ENCODE peak calls at places on chromosomes 12 and 14, in nine cellular contexts. H, Z, A, F, T, U, W, V and M are unnamed samples.

GRCh38 chr12:981176-981828 is 9.7 kb upstream of the ERC1 start:
- DNase-seq in H (no peak), Z (no peak), A (no peak), F (no peak), T (no peak), U (no peak), W (no peak), V (no peak), M (no peak)

GRCh38 chr12:24861751-24862575 is 86.9 kb downstream of the BCAT1 start:
- DNase-seq in H (no peak), Z (no peak), A (no peak), F (no peak), T (peak; percentile 25), U (no peak), W (no peak), V (no peak), M (no peak)

GRCh38 chr12:131683266-131684014 is 27.4 kb upstream of the SFSWAP start:
- DNase-seq in H (no peak), Z (no peak), A (no peak), F (peak; percentile 73), T (no peak), U (no peak), W (no peak), V (no peak), M (no peak)

GRCh38 chr14:23636317-23637211 is at the start of gene DHRS2:
- DNase-seq in H (no peak), Z (no peak), A (no peak), F (no peak), T (no peak), U (no peak), W (no peak), V (no peak), M (no peak)

GRCh38 chr14:47208434-47208833 is 467.0 kb downstream of the MDGA2 start:
- DNase-seq in H (no peak), Z (no peak), A (no peak), F (no peak), T (no peak), U (peak; percentile 41), W (no peak), V (no peak), M (no peak)

GRCh38 chr12:94849411-94849976 is 154.0 kb downstream of the NDUFA12 start:
- DNase-seq in H (no peak), Z (no peak), A (no peak), F (no peak), T (no peak), U (peak; percentile 18), W (no peak), V (no peak), M (no peak)

GRCh38 chr12:132513458-132514135 is 23.6 kb downstream of the FBRSL1 start:
- DNase-seq in H (no peak), Z (no peak), A (no peak), F (no peak), T (no peak), U (no peak), W (no peak), V (no peak), M (peak; percentile 33)

GRCh38 chr12:34352098-34352497 is 329.8 kb downstream of the ALG10 start:
- DNase-seq in H (no peak), Z (no peak), A (no peak), F (no peak), T (no peak), U (no peak), W (no peak), V (no peak), M (no peak)

GRCh38 chr12:103915306-103915705 is 14.9 kb upstream of the HSP90B1 start:
- DNase-seq in H (no peak), Z (no peak), A (no peak), F (no peak), T (peak; percentile 88), U (no peak), W (no peak), V (no peak), M (no peak)

GRCh38 chr14:104563191-104563741 is 16.3 kb upstream of the C14orf180 start:
- DNase-seq in H (no peak), Z (no peak), A (no peak), F (no peak), T (no peak), U (no peak), W (no peak), V (no peak), M (no peak)

GRCh38 chr12:109542014-109542413 is 31.3 kb downstream of the MMAB start:
- DNase-seq in H (no peak), Z (no peak), A (no peak), F (no peak), T (peak; percentile 66), U (no peak), W (no peak), V (no peak), M (no peak)

GRCh38 chr14:97104029-97104428 is 306.8 kb downstream of the VRK1 start:
- DNase-seq in H (no peak), Z (no peak), A (no peak), F (no peak), T (no peak), U (no peak), W (no peak), V (no peak), M (no peak)

GRCh38 chr12:19456176-19456575 is 16.9 kb downstream of the AEBP2 start:
- DNase-seq in H (peak; percentile 53), Z (no peak), A (no peak), F (no peak), T (no peak), U (no peak), W (no peak), V (no peak), M (no peak)

GRCh38 chr14:74217672-74218448 is 21.4 kb upstream of the VSX2 start:
- DNase-seq in H (peak; percentile 41), Z (peak; percentile 14), A (peak; percentile 80), F (peak; percentile 74), T (peak; percentile 46), U (peak; percentile 91), W (peak; percentile 28), V (no peak), M (peak; percentile 53)

GRCh38 chr12:64656429-64656828 is 46.1 kb downstream of the RASSF3 start:
- DNase-seq in H (no peak), Z (no peak), A (no peak), F (no peak), T (no peak), U (no peak), W (no peak), V (no peak), M (peak; percentile 29)

GRCh38 chr12:42706331-42706730 is 116.8 kb upstream of the PRICKLE1 start:
- DNase-seq in H (no peak), Z (no peak), A (no peak), F (no peak), T (no peak), U (no peak), W (no peak), V (no peak), M (no peak)

GRCh38 chr12:92673756-92674155 is 29.0 kb upstream of the PLEKHG7 start:
- DNase-seq in H (no peak), Z (no peak), A (no peak), F (no peak), T (no peak), U (no peak), W (no peak), V (peak; percentile 31), M (no peak)

GRCh38 chr12:6884539-6884938 is 11.4 kb upstream of the SPSB2 start:
- DNase-seq in H (no peak), Z (no peak), A (no peak), F (no peak), T (no peak), U (no peak), W (no peak), V (no peak), M (no peak)

GRCh38 chr12:129961111-129961510 is 57.3 kb upstream of the TMEM132D start:
- DNase-seq in H (no peak), Z (no peak), A (no peak), F (no peak), T (no peak), U (no peak), W (peak; percentile 36), V (no peak), M (no peak)
- H3K36me3 ChIP-seq in H (no peaks in the 10 kb centered on the region), Z (no peaks in the 10 kb centered on the region), A (no peaks in the 10 kb centered on the region), F (no peaks in the 10 kb centered on the region), T (no peaks in the 10 kb centered on the region), U (no peaks in the 10 kb centered on the region), W (no peaks in the 10 kb centered on the region), V (no peaks in the 10 kb centered on the region), M (no peaks in the 10 kb centered on the region)

GRCh38 chr12:45986646-45987338 is 3.6 kb downstream of the SCAF11 start:
- DNase-seq in H (no peak), Z (no peak), A (peak; percentile 9), F (no peak), T (no peak), U (no peak), W (no peak), V (no peak), M (no peak)
- H3K4me1 ChIP-seq in H (peaks cover 73% of the 10 kb centered on the region), Z (peaks cover 7% of the 10 kb centered on the region), A (peaks cover 32% of the 10 kb centered on the region), F (peaks cover 48% of the 10 kb centered on the region), T (peaks cover 3% of the 10 kb centered on the region), U (peaks cover 16% of the 10 kb centered on the region), W (peaks cover 19% of the 10 kb centered on the region), V (peaks cover 22% of the 10 kb centered on the region), M (peaks cover 46% of the 10 kb centered on the region)

DNA sequence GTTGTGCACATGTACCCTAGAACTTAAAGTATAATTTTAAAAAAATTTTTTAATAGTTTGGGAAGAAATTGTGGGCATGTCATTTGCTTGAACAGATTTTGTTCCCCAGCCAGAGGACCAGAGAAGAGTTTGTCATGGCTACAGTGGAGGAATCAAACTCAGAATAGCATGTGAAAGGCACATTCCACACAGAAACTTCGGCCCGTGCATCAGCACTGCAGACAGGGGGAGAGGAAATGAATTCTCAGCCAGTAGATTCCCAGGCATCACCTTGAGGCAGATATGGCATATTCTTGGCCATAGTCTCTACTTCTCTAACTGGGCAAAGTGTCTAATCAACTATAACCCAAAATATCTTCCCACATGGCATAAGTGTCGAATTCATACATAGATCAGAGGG is 153.3 kb downstream of the PRKCH start:
- DNase-seq in H (no peak), Z (no peak), A (no peak), F (no peak), T (no peak), U (no peak), W (no peak), V (no peak), M (no peak)
- H3K27ac ChIP-seq in H (no peak overlapping the region), Z (no peak overlapping the region), A (no peak overlapping the region), F (no peak overlapping the region), T (peak overlapping the region; percentile 44), U (no peak overlapping the region), W (no peak overlapping the region), V (no peak overlapping the region), M (no peak overlapping the region)

GRCh38 chr14:102711207-102711606 is 66.0 kb upstream of the TRAF3 start:
- DNase-seq in H (no peak), Z (no peak), A (no peak), F (no peak), T (no peak), U (no peak), W (no peak), V (no peak), M (no peak)
- H3K36me3 ChIP-seq in H (peaks cover 74% of the 10 kb centered on the region), Z (no peaks in the 10 kb centered on the region), A (peaks cover 25% of the 10 kb centered on the region), F (peaks cover 53% of the 10 kb centered on the region), T (peaks cover 11% of the 10 kb centered on the region), U (peaks cover 13% of the 10 kb centered on the region), W (peaks cover 4% of the 10 kb centered on the region), V (peaks cover 1% of the 10 kb centered on the region), M (no peaks in the 10 kb centered on the region)

GRCh38 chr12:112850343-112850742 is 56.4 kb upstream of the OAS1 start:
- DNase-seq in H (no peak), Z (no peak), A (no peak), F (no peak), T (no peak), U (no peak), W (no peak), V (no peak), M (no peak)
- H3K4me1 ChIP-seq in H (no peaks in the 10 kb centered on the region), Z (no peaks in the 10 kb centered on the region), A (no peaks in the 10 kb centered on the region), F (no peaks in the 10 kb centered on the region), T (no peaks in the 10 kb centered on the region), U (peaks cover 4% of the 10 kb centered on the region), W (no peaks in the 10 kb centered on the region), V (no peaks in the 10 kb centered on the region), M (no peaks in the 10 kb centered on the region)

GRCh38 chr12:12333980-12334709 is 15.9 kb downstream of the MANSC1 start:
- DNase-seq in H (peak; percentile 32), Z (no peak), A (peak; percentile 63), F (no peak), T (peak; percentile 46), U (peak; percentile 73), W (no peak), V (peak; percentile 19), M (no peak)
- H3K27ac ChIP-seq in H (no peak overlapping the region), Z (no peak overlapping the region), A (no peak overlapping the region), F (no peak overlapping the region), T (peak overlapping the region; percentile 48), U (no peak overlapping the region), W (no peak overlapping the region), V (no peak overlapping the region), M (no peak overlapping the region)